ENCODE peak calls at places on chromosome 2, in seven cellular contexts. W is H54, D is AML-193, F is posterior cingulate gyrus, O is heart left ventricle, T is fibroblast of the conjunctiva, R is NCI-H69. V is an unnamed sample.

GRCh38 chr2:201656740-201657139 is 13.4 kb upstream of the TMEM237 start:
- DNase-seq in F (no peak), W (no peak), T (no peak), R (peak), O (no peak), D (no peak), V (no peak)

GRCh38 chr2:146661494-146662096 is 1183.2 kb upstream of the ACVR2A start:
- DNase-seq in F (no peak), D (peak), R (peak), T (peak), O (no peak), W (no peak), V (no peak)

GRCh38 chr2:68172990-68173715 is 15.5 kb downstream of the PNO1 start:
- DNase-seq in R (no peak), T (no peak), W (no peak), D (peak), F (no peak), O (no peak), V (peak)

GRCh38 chr2:138827426-138828054 is 47.4 kb upstream of the NXPH2 start:
- DNase-seq in D (peak), W (no peak), F (no peak), R (peak), T (peak), O (no peak), V (peak)

GRCh38 chr2:216001201-216001600 is 12.2 kb downstream of the MREG start:
- DNase-seq in O (no peak), R (no peak), D (no peak), F (no peak), W (no peak), T (no peak), V (no peak)

GRCh38 chr2:172768406-172768805 is 32.8 kb downstream of the RAPGEF4 start:
- DNase-seq in O (no peak), R (no peak), W (no peak), D (no peak), T (no peak), F (no peak), V (no peak)

GRCh38 chr2:120653026-120653425 is 82.6 kb upstream of the GLI2 start:
- DNase-seq in O (no peak), D (no peak), W (no peak), F (no peak), R (no peak), T (no peak), V (no peak)

GRCh38 chr2:98643496-98644100 is 35.2 kb downstream of the UNC50 start:
- DNase-seq in T (no peak), W (no peak), O (no peak), R (no peak), D (no peak), F (no peak), V (no peak)

GRCh38 chr2:109712746-109713145 is 81.4 kb upstream of the RGPD5 start:
- DNase-seq in O (no peak), R (no peak), F (no peak), W (no peak), D (no peak), T (no peak), V (no peak)

GRCh38 chr2:133844214-133844892 is 276.1 kb upstream of the NCKAP5 start:
- DNase-seq in W (peak), F (peak), R (peak), O (peak), T (peak), D (peak), V (peak)

GRCh38 chr2:2826621-2827020 is 495.5 kb upstream of the MYT1L start:
- DNase-seq in W (no peak), R (no peak), D (no peak), F (no peak), T (no peak), O (no peak), V (no peak)

GRCh38 chr2:31937741-31938140 is 73.1 kb downstream of the MEMO1 start:
- DNase-seq in F (no peak), D (no peak), T (no peak), R (no peak), O (no peak), W (no peak), V (no peak)

GRCh38 chr2:150279673-150280072 is 207.8 kb downstream of the RND3 start:
- DNase-seq in W (no peak), F (no peak), D (no peak), T (no peak), O (no peak), R (no peak), V (no peak)